ENCODE peak calls at places on chromosomes 3 and 15, in five cellular contexts. I, X, V, U and B are unnamed samples.

GRCh38 chr3:179068779-179069530 is 2.7 kb downstream of the ZMAT3 start:
- DNase-seq in X (no peak), U (no peak), V (no peak), I (peak; percentile 39), B (no peak)

GRCh38 chr15:24955549-24955929 is 752 bp downstream of the SNRPN start:
- DNase-seq in X (peak; percentile 51), V (peak; percentile 0), I (no peak), U (peak; percentile 16), B (no peak)

GRCh38 chr15:43928152-43928551 is 101.3 kb downstream of the WDR76 start:
- DNase-seq in U (no peak), V (no peak), X (no peak), I (no peak), B (no peak)

GRCh38 chr3:138199847-138200246 is 12.7 kb downstream of the ARMC8 start:
- DNase-seq in U (no peak), X (no peak), I (no peak), V (no peak), B (no peak)

GRCh38 chr15:96331942-96332853 is 1.7 kb downstream of the NR2F2 start:
- DNase-seq in V (no peak), X (no peak), I (peak; percentile 63), U (no peak), B (no peak)

GRCh38 chr3:13282986-13283876 is 136.9 kb downstream of the NUP210 start:
- DNase-seq in U (no peak), X (peak; percentile 41), I (no peak), V (no peak), B (no peak)

GRCh38 chr15:100328796-100329195 is 13.0 kb downstream of the ADAMTS17 start:
- DNase-seq in X (no peak), I (no peak), U (no peak), V (no peak), B (no peak)

GRCh38 chr15:52385670-52386069 is 90.1 kb upstream of the MYO5C start:
- DNase-seq in V (no peak), U (no peak), I (no peak), X (no peak), B (no peak)

GRCh38 chr3:64575211-64575844 is 112.5 kb downstream of the ADAMTS9 start:
- DNase-seq in X (no peak), I (peak; percentile 39), V (no peak), U (no peak), B (no peak)

GRCh38 chr15:39511000-39511914 is 69.6 kb upstream of the THBS1 start:
- DNase-seq in U (peak; percentile 54), X (no peak), I (peak; percentile 86), V (no peak), B (no peak)

GRCh38 chr15:67070892-67071664 is 5.7 kb downstream of the SMAD3 start:
- DNase-seq in V (no peak), I (no peak), U (no peak), X (no peak), B (no peak)

GRCh38 chr15:69450968-69451695 is 1.5 kb upstream of the RPLP1 start:
- DNase-seq in V (no peak), X (no peak), I (no peak), U (no peak), B (no peak)

GRCh38 chr3:31958721-31959152 is 22.3 kb downstream of the OSBPL10 start:
- DNase-seq in X (no peak), U (no peak), V (no peak), I (no peak), B (no peak)

GRCh38 chr3:15796331-15796730 is 1.4 kb downstream of the ANKRD28 start:
- DNase-seq in X (no peak), I (peak; percentile 32), V (no peak), U (no peak), B (no peak)

GRCh38 chr15:87619161-87619960 is 637.2 kb downstream of the NTRK3 start:
- DNase-seq in V (no peak), X (no peak), I (peak; percentile 93), U (peak; percentile 36), B (no peak)

GRCh38 chr3:42476225-42477160 is 25.9 kb upstream of the VIPR1 start:
- DNase-seq in X (peak; percentile 66), V (no peak), U (no peak), I (peak; percentile 39), B (no peak)

GRCh38 chr3:188776447-188776846 is 395.3 kb upstream of the TPRG1 start:
- DNase-seq in U (no peak), I (peak; percentile 80), V (no peak), X (no peak), B (no peak)

GRCh38 chr3:41482134-41482533 is 282.8 kb downstream of the CTNNB1 start:
- DNase-seq in V (no peak), I (no peak), X (no peak), U (no peak), B (no peak)

GRCh38 chr3:5411786-5412185 is 224.3 kb downstream of the EDEM1 start:
- DNase-seq in X (no peak), I (no peak), U (no peak), V (no peak), B (no peak)

GRCh38 chr3:8503461-8503860 is 1.8 kb downstream of the LMCD1 start:
- DNase-seq in U (no peak), X (no peak), V (no peak), I (no peak), B (no peak)

GRCh38 chr3:17432237-17432636 is 310.2 kb downstream of the TBC1D5 start:
- DNase-seq in I (peak; percentile 27), X (no peak), U (no peak), V (no peak), B (no peak)

GRCh38 chr15:72231847-72232461 is 964 bp upstream of the PKM start:
- DNase-seq in V (peak; percentile 28), X (no peak), I (peak; percentile 78), U (peak; percentile 43), B (no peak)

GRCh38 chr15:36965561-36966342 is 134.6 kb downstream of the MEIS2 start:
- DNase-seq in X (no peak), U (peak; percentile 34), I (peak; percentile 57), V (no peak), B (no peak)

GRCh38 chr15:40787991-40788390 is 18.2 kb downstream of the C15orf62 start:
- DNase-seq in U (no peak), V (no peak), I (no peak), X (no peak), B (no peak)

GRCh38 chr15:95839367-95839782 is 491.1 kb upstream of the NR2F2 start:
- DNase-seq in U (no peak), X (no peak), I (peak; percentile 40), V (no peak), B (no peak)

DNA sequence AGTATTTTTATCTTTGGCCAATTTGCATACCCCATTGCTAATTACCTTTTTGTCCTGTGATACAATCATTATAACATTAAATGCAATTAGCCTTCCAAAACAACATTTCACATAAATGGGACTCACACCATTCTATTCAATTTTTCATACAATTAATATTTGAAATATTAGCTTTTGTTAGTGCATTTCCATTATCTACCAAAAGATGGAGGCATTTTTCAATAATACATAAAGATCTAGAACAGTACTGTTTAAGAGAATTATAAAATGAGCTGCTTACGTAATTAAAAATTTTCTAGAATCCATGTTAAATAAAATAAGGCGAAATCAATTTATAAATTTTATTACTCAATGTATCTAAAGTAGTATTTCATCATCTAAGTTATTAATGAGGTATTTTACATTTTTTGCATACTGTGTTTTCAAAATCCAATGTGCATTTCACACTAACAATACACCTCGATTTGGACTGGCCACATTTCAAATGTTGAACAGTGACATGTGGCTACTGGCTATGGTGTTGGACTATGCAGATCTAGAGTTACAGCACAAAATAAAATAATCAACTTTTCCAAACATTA is 74.3 kb downstream of the TJP1 start:
- DNase-seq in U (no peak), I (peak; percentile 59), V (no peak), X (no peak), B (no peak)
- TF ChIP-seq CTCF in U (peak; percentile 53), I (peak; percentile 43), V (peak; percentile 44), X (no peak), B (peak; percentile 68)

GRCh38 chr15:28994830-28995180 is 109.0 kb downstream of the APBA2 start:
- DNase-seq in U (no peak), I (no peak), X (no peak), V (no peak), B (no peak)

GRCh38 chr15:28995721-28996120 is 109.9 kb downstream of the APBA2 start:
- DNase-seq in I (no peak), U (no peak), V (no peak), X (no peak), B (no peak)

GRCh38 chr15:28996953-28997352 is 111.2 kb downstream of the APBA2 start:
- DNase-seq in V (no peak), U (no peak), I (no peak), X (no peak), B (no peak)

GRCh38 chr15:28995193-28995592 is 109.4 kb downstream of the APBA2 start:
- DNase-seq in X (no peak), I (no peak), V (no peak), U (no peak), B (no peak)

DNA sequence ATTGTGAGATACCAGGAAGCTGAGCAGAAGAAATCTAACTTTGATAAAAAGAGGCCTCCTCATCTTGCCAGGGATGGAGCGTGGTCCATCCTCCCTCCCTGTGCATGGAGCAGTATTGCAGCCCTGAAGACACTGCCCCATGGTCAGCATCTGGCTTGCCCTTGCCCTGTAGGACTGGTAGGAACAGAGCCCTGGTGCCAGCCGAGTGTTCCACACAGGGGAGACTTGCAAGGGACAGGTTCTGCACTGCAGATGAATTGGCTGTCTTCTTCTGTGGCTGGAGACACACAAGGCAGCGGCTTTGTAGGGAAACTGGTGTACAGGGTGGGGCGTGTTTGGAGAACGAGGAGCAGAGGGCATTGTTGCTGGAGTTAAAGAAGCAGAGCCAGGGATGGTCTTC is 110.5 kb downstream of the APBA2 start:
- DNase-seq in I (no peak), U (no peak), V (no peak), X (no peak), B (no peak)
- TF ChIP-seq CTCF in I (no peak), U (no peak), V (no peak), X (no peak), B (no peak)

GRCh38 chr3:122457706-122458105 is 41.8 kb upstream of the WDR5B start:
- DNase-seq in I (no peak), U (no peak), V (no peak), X (no peak), B (no peak)

GRCh38 chr3:122456074-122456473 is 40.2 kb upstream of the WDR5B start:
- DNase-seq in I (no peak), U (no peak), V (no peak), X (no peak), B (no peak)

GRCh38 chr3:122464659-122465058 is 48.8 kb upstream of the WDR5B start:
- DNase-seq in U (no peak), X (no peak), I (no peak), V (no peak), B (no peak)

GRCh38 chr3:122461834-122462233 is 46.0 kb upstream of the WDR5B start:
- DNase-seq in U (no peak), V (no peak), I (no peak), X (no peak), B (no peak)

GRCh38 chr3:122458992-122459391 is 43.1 kb upstream of the WDR5B start:
- DNase-seq in I (peak; percentile 77), V (no peak), X (no peak), U (no peak), B (no peak)
- TF ChIP-seq CTCF in I (peak; percentile 51), V (peak; percentile 15), X (no peak), U (peak; percentile 32), B (peak; percentile 63)

DNA sequence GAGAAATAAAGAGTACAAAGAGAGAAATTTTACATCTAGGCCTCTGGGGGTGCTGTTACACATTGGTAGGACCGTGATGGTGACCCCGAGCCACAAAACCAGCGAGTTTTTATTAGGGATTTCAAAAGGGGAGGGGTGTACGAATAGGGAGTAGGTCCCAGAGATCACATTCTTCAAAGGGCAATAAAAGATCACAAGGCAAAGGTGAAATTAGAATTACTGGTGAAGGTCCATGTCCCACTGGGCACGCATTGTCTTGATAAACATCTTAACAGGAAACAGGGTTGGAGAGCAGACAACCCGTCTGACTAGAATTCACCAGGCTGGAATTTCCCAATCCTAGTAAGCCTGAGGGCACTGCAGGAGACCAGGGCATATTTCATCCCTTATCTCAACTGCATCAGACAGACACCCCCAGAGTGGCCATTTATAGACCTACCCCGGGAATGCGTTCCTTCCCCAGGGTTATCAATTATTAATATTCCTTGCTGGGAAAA is 4.3 kb downstream of the IRAK2 start:
- DNase-seq in X (no peak), V (no peak), I (no peak), U (no peak), B (no peak)
- TF ChIP-seq CTCF in X (no peak), V (no peak), I (no peak), U (no peak), B (no peak)